ENCODE peak calls at places on chromosomes 3 and 15, in five cellular contexts. One of them, this sample, is unnamed.

GRCh38 chr3:77323616-77324015 is 283.7 kb downstream of the ROBO2 start:
- DNase-seq in lower leg skin: no peak
- DNase-seq in dorsolateral prefrontal cortex: no peak
- DNase-seq in fibroblast of mammary gland: no peak
- DNase-seq in fibroblast of pulmonary artery: no peak
- DNase-seq in this sample: peak; percentile 16

GRCh38 chr3:190673157-190673556 is 159.3 kb downstream of the IL1RAP start:
- DNase-seq in lower leg skin: no peak
- DNase-seq in dorsolateral prefrontal cortex: no peak
- DNase-seq in fibroblast of mammary gland: peak; percentile 35
- DNase-seq in fibroblast of pulmonary artery: peak; percentile 31
- DNase-seq in this sample: no peak

GRCh38 chr15:41930221-41930866 is 36.5 kb upstream of the SPTBN5 start:
- DNase-seq in lower leg skin: no peak
- DNase-seq in dorsolateral prefrontal cortex: no peak
- DNase-seq in fibroblast of mammary gland: peak; percentile 96
- DNase-seq in fibroblast of pulmonary artery: peak; percentile 94
- DNase-seq in this sample: peak; percentile 86

GRCh38 chr3:59006791-59007517 is 42.9 kb downstream of the CFAP20DC start:
- DNase-seq in lower leg skin: peak; percentile 91
- DNase-seq in dorsolateral prefrontal cortex: no peak
- DNase-seq in fibroblast of mammary gland: peak; percentile 69
- DNase-seq in fibroblast of pulmonary artery: peak; percentile 74
- DNase-seq in this sample: peak; percentile 34

GRCh38 chr3:98269846-98270245 is 5.8 kb downstream of the OR5H6 start:
- DNase-seq in lower leg skin: no peak
- DNase-seq in dorsolateral prefrontal cortex: no peak
- DNase-seq in fibroblast of mammary gland: no peak
- DNase-seq in fibroblast of pulmonary artery: no peak
- DNase-seq in this sample: no peak

GRCh38 chr3:23809294-23809693 is 3.5 kb downstream of the UBE2E1 start:
- DNase-seq in lower leg skin: no peak
- DNase-seq in dorsolateral prefrontal cortex: no peak
- DNase-seq in fibroblast of mammary gland: no peak
- DNase-seq in fibroblast of pulmonary artery: no peak
- DNase-seq in this sample: no peak

GRCh38 chr3:46994801-46995731 is 15.6 kb downstream of the NBEAL2 start:
- DNase-seq in lower leg skin: no peak
- DNase-seq in dorsolateral prefrontal cortex: peak; percentile 29
- DNase-seq in fibroblast of mammary gland: no peak
- DNase-seq in fibroblast of pulmonary artery: no peak
- DNase-seq in this sample: no peak

GRCh38 chr15:52440414-52440813 is 88.3 kb downstream of the MYO5A start:
- DNase-seq in lower leg skin: no peak
- DNase-seq in dorsolateral prefrontal cortex: no peak
- DNase-seq in fibroblast of mammary gland: peak; percentile 69
- DNase-seq in fibroblast of pulmonary artery: no peak
- DNase-seq in this sample: peak; percentile 40

GRCh38 chr3:133121471-133121870 is 83.3 kb downstream of the TMEM108 start:
- DNase-seq in lower leg skin: no peak
- DNase-seq in dorsolateral prefrontal cortex: no peak
- DNase-seq in fibroblast of mammary gland: no peak
- DNase-seq in fibroblast of pulmonary artery: no peak
- DNase-seq in this sample: no peak

GRCh38 chr3:129387492-129387891 is 40.9 kb downstream of the EFCAB12 start:
- DNase-seq in lower leg skin: no peak
- DNase-seq in dorsolateral prefrontal cortex: no peak
- DNase-seq in fibroblast of mammary gland: no peak
- DNase-seq in fibroblast of pulmonary artery: no peak
- DNase-seq in this sample: no peak

GRCh38 chr3:139312959-139313358 is 30.9 kb upstream of the MRPS22 start:
- DNase-seq in lower leg skin: no peak
- DNase-seq in dorsolateral prefrontal cortex: no peak
- DNase-seq in fibroblast of mammary gland: peak; percentile 21
- DNase-seq in fibroblast of pulmonary artery: peak; percentile 36
- DNase-seq in this sample: peak; percentile 64

GRCh38 chr15:69298697-69299441 is at the start of gene PAQR5:
- DNase-seq in lower leg skin: no peak
- DNase-seq in dorsolateral prefrontal cortex: no peak
- DNase-seq in fibroblast of mammary gland: no peak
- DNase-seq in fibroblast of pulmonary artery: no peak
- DNase-seq in this sample: peak; percentile 70

GRCh38 chr3:152574461-152575079 is 260.4 kb upstream of the P2RY1 start:
- DNase-seq in lower leg skin: peak; percentile 86
- DNase-seq in dorsolateral prefrontal cortex: no peak
- DNase-seq in fibroblast of mammary gland: peak; percentile 75
- DNase-seq in fibroblast of pulmonary artery: peak; percentile 86
- DNase-seq in this sample: peak; percentile 57

GRCh38 chr3:46707601-46708011 is 6.4 kb downstream of the TMIE start:
- DNase-seq in lower leg skin: peak; percentile 71
- DNase-seq in dorsolateral prefrontal cortex: peak; percentile 21
- DNase-seq in fibroblast of mammary gland: no peak
- DNase-seq in fibroblast of pulmonary artery: no peak
- DNase-seq in this sample: no peak

GRCh38 chr3:177824190-177824786 is 627.0 kb upstream of the TBL1XR1 start:
- DNase-seq in lower leg skin: no peak
- DNase-seq in dorsolateral prefrontal cortex: no peak
- DNase-seq in fibroblast of mammary gland: peak; percentile 72
- DNase-seq in fibroblast of pulmonary artery: peak; percentile 90
- DNase-seq in this sample: peak; percentile 27

GRCh38 chr3:17063591-17063990 is 178.8 kb downstream of the PLCL2 start:
- DNase-seq in lower leg skin: no peak
- DNase-seq in dorsolateral prefrontal cortex: no peak
- DNase-seq in fibroblast of mammary gland: no peak
- DNase-seq in fibroblast of pulmonary artery: no peak
- DNase-seq in this sample: no peak

GRCh38 chr3:6578526-6578925 is 282.4 kb upstream of the GRM7 start:
- DNase-seq in lower leg skin: no peak
- DNase-seq in dorsolateral prefrontal cortex: no peak
- DNase-seq in fibroblast of mammary gland: no peak
- DNase-seq in fibroblast of pulmonary artery: peak; percentile 11
- DNase-seq in this sample: no peak

GRCh38 chr3:16448691-16449090 is 64.8 kb downstream of the RFTN1 start:
- DNase-seq in lower leg skin: peak; percentile 95
- DNase-seq in dorsolateral prefrontal cortex: no peak
- DNase-seq in fibroblast of mammary gland: peak; percentile 97
- DNase-seq in fibroblast of pulmonary artery: peak; percentile 92
- DNase-seq in this sample: peak; percentile 97

GRCh38 chr3:70763894-70764293 is 451.5 kb upstream of the MDFIC2 start:
- DNase-seq in lower leg skin: no peak
- DNase-seq in dorsolateral prefrontal cortex: no peak
- DNase-seq in fibroblast of mammary gland: no peak
- DNase-seq in fibroblast of pulmonary artery: no peak
- DNase-seq in this sample: no peak

GRCh38 chr3:104715972-104716371 is 650.7 kb upstream of the ALCAM start:
- DNase-seq in lower leg skin: no peak
- DNase-seq in dorsolateral prefrontal cortex: no peak
- DNase-seq in fibroblast of mammary gland: no peak
- DNase-seq in fibroblast of pulmonary artery: no peak
- DNase-seq in this sample: no peak

GRCh38 chr3:196948442-196949365 is 6.4 kb upstream of the NCBP2 start:
- DNase-seq in lower leg skin: no peak
- DNase-seq in dorsolateral prefrontal cortex: no peak
- DNase-seq in fibroblast of mammary gland: peak; percentile 16
- DNase-seq in fibroblast of pulmonary artery: peak; percentile 15
- DNase-seq in this sample: no peak

GRCh38 chr3:62374375-62374876 is 1.1 kb upstream of the FEZF2 start:
- DNase-seq in lower leg skin: no peak
- DNase-seq in dorsolateral prefrontal cortex: no peak
- DNase-seq in fibroblast of mammary gland: peak; percentile 32
- DNase-seq in fibroblast of pulmonary artery: peak; percentile 11
- DNase-seq in this sample: peak; percentile 55

GRCh38 chr3:15428539-15428938 is 1.1 kb downstream of the EAF1 start:
- DNase-seq in lower leg skin: peak; percentile 57
- DNase-seq in dorsolateral prefrontal cortex: no peak
- DNase-seq in fibroblast of mammary gland: peak; percentile 81
- DNase-seq in fibroblast of pulmonary artery: peak; percentile 62
- DNase-seq in this sample: peak; percentile 47

GRCh38 chr15:88574646-88575045 is 28.2 kb upstream of the DET1 start:
- DNase-seq in lower leg skin: no peak
- DNase-seq in dorsolateral prefrontal cortex: no peak
- DNase-seq in fibroblast of mammary gland: no peak
- DNase-seq in fibroblast of pulmonary artery: no peak
- DNase-seq in this sample: no peak

GRCh38 chr3:165195226-165195625 is 958 bp downstream of the SLITRK3 start:
- DNase-seq in lower leg skin: no peak
- DNase-seq in dorsolateral prefrontal cortex: no peak
- DNase-seq in fibroblast of mammary gland: no peak
- DNase-seq in fibroblast of pulmonary artery: no peak
- DNase-seq in this sample: no peak

GRCh38 chr3:165193392-165194268 is 2.6 kb downstream of the SLITRK3 start:
- DNase-seq in lower leg skin: no peak
- DNase-seq in dorsolateral prefrontal cortex: no peak
- DNase-seq in fibroblast of mammary gland: no peak
- DNase-seq in fibroblast of pulmonary artery: no peak
- DNase-seq in this sample: no peak

GRCh38 chr3:165192610-165193192 is 3.5 kb downstream of the SLITRK3 start:
- DNase-seq in lower leg skin: no peak
- DNase-seq in dorsolateral prefrontal cortex: peak; percentile 46
- DNase-seq in fibroblast of mammary gland: no peak
- DNase-seq in fibroblast of pulmonary artery: no peak
- DNase-seq in this sample: no peak

GRCh38 chr3:165195628-165196576 is at the start of gene SLITRK3:
- DNase-seq in lower leg skin: no peak
- DNase-seq in dorsolateral prefrontal cortex: no peak
- DNase-seq in fibroblast of mammary gland: no peak
- DNase-seq in fibroblast of pulmonary artery: no peak
- DNase-seq in this sample: no peak

GRCh38 chr3:165194477-165195135 is 1.6 kb downstream of the SLITRK3 start:
- DNase-seq in lower leg skin: no peak
- DNase-seq in dorsolateral prefrontal cortex: no peak
- DNase-seq in fibroblast of mammary gland: no peak
- DNase-seq in fibroblast of pulmonary artery: no peak
- DNase-seq in this sample: no peak
- TF ChIP-seq CTCF in lower leg skin: no peak
- TF ChIP-seq CTCF in dorsolateral prefrontal cortex: no peak
- TF ChIP-seq CTCF in fibroblast of mammary gland: no peak
- TF ChIP-seq CTCF in fibroblast of pulmonary artery: no peak
- TF ChIP-seq CTCF in this sample: no peak

GRCh38 chr15:78811825-78812183 is 540 bp upstream of the ADAMTS7 start:
- DNase-seq in lower leg skin: no peak
- DNase-seq in dorsolateral prefrontal cortex: no peak
- DNase-seq in fibroblast of mammary gland: peak; percentile 6
- DNase-seq in fibroblast of pulmonary artery: peak; percentile 12
- DNase-seq in this sample: no peak
- H3K4me3 ChIP-seq in lower leg skin: peak overlapping the region; percentile 17
- H3K4me3 ChIP-seq in dorsolateral prefrontal cortex: peak overlapping the region; percentile 53
- H3K4me3 ChIP-seq in fibroblast of mammary gland: peak overlapping the region; percentile 36
- H3K4me3 ChIP-seq in fibroblast of pulmonary artery: peak overlapping the region; percentile 48
- H3K4me3 ChIP-seq in this sample: peak overlapping the region; percentile 52

GRCh38 chr3:9769426-9770275 is at the start of gene CAMK1:
- DNase-seq in lower leg skin: peak; percentile 95
- DNase-seq in dorsolateral prefrontal cortex: peak; percentile 76
- DNase-seq in fibroblast of mammary gland: peak; percentile 43
- DNase-seq in fibroblast of pulmonary artery: peak; percentile 65
- DNase-seq in this sample: peak; percentile 89
- TF ChIP-seq CTCF in lower leg skin: no peak
- TF ChIP-seq CTCF in dorsolateral prefrontal cortex: no peak
- TF ChIP-seq CTCF in fibroblast of mammary gland: no peak
- TF ChIP-seq CTCF in fibroblast of pulmonary artery: no peak
- TF ChIP-seq CTCF in this sample: no peak

GRCh38 chr3:150372320-150373118 is 35.6 kb upstream of the TSC22D2 start:
- DNase-seq in lower leg skin: no peak
- DNase-seq in dorsolateral prefrontal cortex: no peak
- DNase-seq in fibroblast of mammary gland: peak; percentile 20
- DNase-seq in fibroblast of pulmonary artery: peak; percentile 33
- DNase-seq in this sample: no peak
- H3K4me3 ChIP-seq in lower leg skin: no peak overlapping the region
- H3K4me3 ChIP-seq in dorsolateral prefrontal cortex: no peak overlapping the region
- H3K4me3 ChIP-seq in fibroblast of mammary gland: no peak overlapping the region
- H3K4me3 ChIP-seq in fibroblast of pulmonary artery: no peak overlapping the region
- H3K4me3 ChIP-seq in this sample: peak overlapping the region; percentile 56

GRCh38 chr3:43649365-43649968 is 27.7 kb upstream of the ANO10 start:
- DNase-seq in lower leg skin: no peak
- DNase-seq in dorsolateral prefrontal cortex: no peak
- DNase-seq in fibroblast of mammary gland: no peak
- DNase-seq in fibroblast of pulmonary artery: no peak
- DNase-seq in this sample: no peak
- TF ChIP-seq CTCF in lower leg skin: no peak
- TF ChIP-seq CTCF in dorsolateral prefrontal cortex: no peak
- TF ChIP-seq CTCF in fibroblast of mammary gland: no peak
- TF ChIP-seq CTCF in fibroblast of pulmonary artery: no peak
- TF ChIP-seq CTCF in this sample: no peak

This sample was measured in foreskin fibroblast.